ENCODE peak calls at places on chromosomes 3 and 15, in nine cellular contexts. D, Z, W, I, T, C, G, B and R are unnamed samples.

GRCh38 chr15:40918146-40918798 is 10.9 kb upstream of the DLL4 start:
- DNase-seq in D (no peak), I (no peak), T (no peak), Z (no peak), B (no peak), C (no peak), G (no peak), W (no peak), R (no peak)

GRCh38 chr15:66841953-66842681 is 140.1 kb downstream of the SMAD6 start:
- DNase-seq in I (no peak), T (no peak), D (peak; percentile 77), Z (no peak), G (peak; percentile 74), B (peak; percentile 92), C (peak; percentile 90), W (peak; percentile 91), R (peak; percentile 93)

GRCh38 chr15:26841514-26841913 is 25.3 kb upstream of the GABRA5 start:
- DNase-seq in I (no peak), W (no peak), T (no peak), C (no peak), D (no peak), G (no peak), Z (no peak), B (no peak), R (no peak)

GRCh38 chr3:71247948-71248315 is 335.6 kb downstream of the FOXP1 start:
- DNase-seq in C (no peak), W (no peak), B (no peak), Z (no peak), T (no peak), G (no peak), D (no peak), I (no peak), R (no peak)

GRCh38 chr3:146896711-146897110 is 291.6 kb upstream of the PLSCR5 start:
- DNase-seq in C (peak; percentile 8), T (no peak), Z (no peak), G (no peak), I (no peak), D (no peak), B (no peak), W (no peak), R (no peak)

GRCh38 chr3:4742359-4742758 is 236.9 kb upstream of the BHLHE40 start:
- DNase-seq in G (no peak), C (peak; percentile 45), W (peak; percentile 48), I (no peak), T (no peak), Z (no peak), B (no peak), D (no peak), R (no peak)

GRCh38 chr3:30141927-30142326 is 464.5 kb upstream of the TGFBR2 start:
- DNase-seq in D (no peak), I (no peak), Z (no peak), T (no peak), W (no peak), B (no peak), C (no peak), G (no peak), R (no peak)

GRCh38 chr15:68584704-68585573 is 6.1 kb downstream of the CORO2B start:
- DNase-seq in B (no peak), G (no peak), Z (no peak), I (no peak), C (no peak), T (no peak), W (no peak), D (no peak), R (no peak)

GRCh38 chr15:70431854-70432253 is 331.5 kb downstream of the UACA start:
- DNase-seq in G (no peak), T (no peak), D (no peak), W (no peak), B (no peak), I (no peak), Z (no peak), C (no peak), R (no peak)

GRCh38 chr3:42012935-42013651 is 51.2 kb upstream of the ULK4 start:
- DNase-seq in D (peak; percentile 82), C (no peak), T (no peak), Z (peak; percentile 86), G (no peak), W (peak; percentile 61), B (peak; percentile 79), I (peak; percentile 86), R (peak; percentile 75)

GRCh38 chr15:65423977-65424679 is 1.4 kb upstream of the IGDCC4 start:
- DNase-seq in Z (no peak), C (no peak), W (peak; percentile 67), B (no peak), D (no peak), G (no peak), T (no peak), I (no peak), R (no peak)

GRCh38 chr3:29679967-29680366 is 399.1 kb downstream of the RBMS3 start:
- DNase-seq in G (no peak), I (no peak), B (no peak), Z (no peak), W (no peak), T (no peak), D (no peak), C (no peak), R (no peak)

GRCh38 chr3:52280046-52280445 is 1.6 kb upstream of the WDR82 start:
- DNase-seq in B (no peak), I (no peak), W (peak; percentile 59), T (no peak), C (no peak), Z (no peak), D (no peak), G (no peak), R (peak; percentile 34)

GRCh38 chr3:69941439-69942176 is 57.9 kb upstream of the SAMMSON start:
- DNase-seq in C (no peak), T (no peak), Z (no peak), G (peak; percentile 63), D (no peak), B (no peak), I (no peak), W (no peak), R (no peak)

GRCh38 chr3:149648525-149648924 is 9.3 kb downstream of the WWTR1 start:
- DNase-seq in I (no peak), Z (no peak), D (no peak), B (no peak), C (no peak), G (no peak), W (peak; percentile 66), T (no peak), R (peak; percentile 67)

GRCh38 chr3:100033184-100033583 is 81.1 kb downstream of the FILIP1L start:
- DNase-seq in B (no peak), W (peak; percentile 99), C (peak; percentile 80), Z (no peak), I (no peak), D (no peak), T (no peak), G (no peak), R (peak; percentile 88)

GRCh38 chr3:58988041-58988440 is 61.8 kb downstream of the CFAP20DC start:
- DNase-seq in D (no peak), G (no peak), B (no peak), I (no peak), C (no peak), Z (no peak), T (no peak), W (no peak), R (no peak)

GRCh38 chr3:62293051-62293780 is 80.1 kb downstream of the FEZF2 start:
- DNase-seq in T (no peak), G (no peak), B (no peak), C (no peak), D (no peak), W (no peak), Z (no peak), I (no peak), R (no peak)

GRCh38 chr3:152471814-152472605 is 203.3 kb downstream of the MBNL1 start:
- DNase-seq in T (peak; percentile 52), G (no peak), C (peak; percentile 61), B (peak; percentile 42), I (peak; percentile 37), Z (peak; percentile 32), W (peak; percentile 43), D (peak; percentile 88), R (peak; percentile 72)
- H3K4me3 ChIP-seq in T (no peak overlapping the region), G (no peak overlapping the region), C (peak overlapping the region; percentile 29), B (no peak overlapping the region), I (no peak overlapping the region), Z (no peak overlapping the region), W (no peak overlapping the region), D (no peak overlapping the region), R (no peak overlapping the region)

GRCh38 chr3:65975031-65975430 is 63.7 kb downstream of the MAGI1 start:
- DNase-seq in I (no peak), D (no peak), B (no peak), G (no peak), C (no peak), T (no peak), Z (no peak), W (no peak), R (no peak)

GRCh38 chr3:65978116-65978515 is 60.6 kb downstream of the MAGI1 start:
- DNase-seq in C (no peak), G (no peak), W (peak; percentile 68), D (no peak), T (no peak), I (no peak), B (no peak), Z (no peak), R (no peak)

GRCh38 chr3:65972765-65973164 is 66.0 kb downstream of the MAGI1 start:
- DNase-seq in Z (no peak), D (no peak), T (no peak), W (no peak), C (no peak), B (no peak), G (no peak), I (no peak), R (no peak)

GRCh38 chr3:65971281-65972252 is 67.2 kb downstream of the MAGI1 start:
- DNase-seq in T (no peak), Z (no peak), I (no peak), G (no peak), D (no peak), C (peak; percentile 29), W (no peak), B (no peak), R (no peak)

DNA sequence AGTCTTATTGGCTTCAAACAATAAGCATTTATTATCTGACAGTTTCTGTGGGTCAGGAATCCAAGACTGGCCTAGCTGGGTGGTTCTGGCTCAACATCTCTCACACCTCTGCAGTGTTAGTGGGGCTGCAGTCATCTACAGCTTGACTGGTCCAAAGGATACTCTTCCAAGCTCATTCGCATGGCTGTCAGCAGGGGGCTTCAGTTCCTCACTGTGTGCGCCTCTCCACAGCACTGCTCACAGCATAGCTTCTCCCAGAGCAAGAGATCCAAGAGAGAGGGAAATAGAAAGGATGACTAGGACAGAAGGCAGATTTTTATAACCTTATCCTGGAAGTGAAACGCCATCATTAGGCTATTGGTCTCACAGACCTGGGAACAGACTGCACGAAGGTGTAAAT is 64.2 kb downstream of the MAGI1 start:
- DNase-seq in T (no peak), D (no peak), Z (no peak), B (no peak), C (peak; percentile 53), I (no peak), G (no peak), W (no peak), R (peak; percentile 13)
- TF ChIP-seq CTCF in T (peak; percentile 14), D (no peak), Z (no peak), B (no peak), C (peak; percentile 57), I (no peak), G (no peak), W (peak; percentile 16), R (no peak)

GRCh38 chr3:119492128-119492527 is 6.2 kb upstream of the TIMMDC1 start:
- DNase-seq in T (no peak), C (no peak), B (no peak), G (no peak), W (peak; percentile 29), I (no peak), Z (no peak), D (no peak), R (no peak)
- H3K36me3 ChIP-seq in T (no peaks in the 10 kb centered on the region), C (peaks cover 4% of the 10 kb centered on the region), B (peaks cover 30% of the 10 kb centered on the region), G (no peaks in the 10 kb centered on the region), W (no peaks in the 10 kb centered on the region), I (peaks cover 21% of the 10 kb centered on the region), Z (no peaks in the 10 kb centered on the region), D (no peaks in the 10 kb centered on the region), R (peaks cover 11% of the 10 kb centered on the region)

GRCh38 chr3:188164248-188164687 is 10.3 kb downstream of the LPP start:
- DNase-seq in D (peak; percentile 87), W (no peak), B (no peak), G (no peak), T (no peak), C (no peak), I (no peak), Z (no peak), R (no peak)
- H3K4me3 ChIP-seq in D (no peak overlapping the region), W (no peak overlapping the region), B (no peak overlapping the region), G (no peak overlapping the region), T (no peak overlapping the region), C (no peak overlapping the region), I (no peak overlapping the region), Z (no peak overlapping the region), R (no peak overlapping the region)